ENCODE peak calls at places on chromosomes 16 and 17, in four cellular contexts. One of them, this sample, is unnamed.

GRCh38 chr17:13008461-13008860 is 9.4 kb downstream of the ELAC2 start:
- DNase-seq in DND-41: no peak
- DNase-seq in HL-60: no peak
- DNase-seq in mammary epithelial cell: no peak
- DNase-seq in this sample: no peak

GRCh38 chr17:43766413-43767052 is 7.9 kb upstream of the SOST start:
- DNase-seq in DND-41: peak; percentile 40
- DNase-seq in HL-60: no peak
- DNase-seq in mammary epithelial cell: no peak
- DNase-seq in this sample: peak; percentile 25

GRCh38 chr16:67426950-67427349 is 4.0 kb upstream of the HSD11B2 start:
- DNase-seq in DND-41: no peak
- DNase-seq in HL-60: no peak
- DNase-seq in mammary epithelial cell: no peak
- DNase-seq in this sample: no peak

GRCh38 chr17:37708008-37708615 is 36.7 kb downstream of the HNF1B start:
- DNase-seq in DND-41: no peak
- DNase-seq in HL-60: no peak
- DNase-seq in mammary epithelial cell: no peak
- DNase-seq in this sample: no peak

GRCh38 chr17:75909812-75910274 is 5.2 kb upstream of the MRPL38 start:
- DNase-seq in DND-41: peak; percentile 41
- DNase-seq in HL-60: no peak
- DNase-seq in mammary epithelial cell: peak; percentile 79
- DNase-seq in this sample: peak; percentile 48

GRCh38 chr16:2969545-2970521 is 685 bp downstream of the PAQR4 start:
- DNase-seq in DND-41: peak; percentile 88
- DNase-seq in HL-60: no peak
- DNase-seq in mammary epithelial cell: peak; percentile 73
- DNase-seq in this sample: peak; percentile 59

GRCh38 chr16:27839419-27839818 is 224.1 kb downstream of the GSG1L start:
- DNase-seq in DND-41: no peak
- DNase-seq in HL-60: no peak
- DNase-seq in mammary epithelial cell: peak; percentile 41
- DNase-seq in this sample: peak; percentile 18

GRCh38 chr16:88195911-88196465 is 186.8 kb upstream of the ZNF469 start:
- DNase-seq in DND-41: no peak
- DNase-seq in HL-60: no peak
- DNase-seq in mammary epithelial cell: no peak
- DNase-seq in this sample: no peak

GRCh38 chr17:40458001-40458791 is 14.9 kb downstream of the IGFBP4 start:
- DNase-seq in DND-41: no peak
- DNase-seq in HL-60: no peak
- DNase-seq in mammary epithelial cell: no peak
- DNase-seq in this sample: no peak

GRCh38 chr17:80261159-80261894 is 675 bp downstream of the RNF213 start:
- DNase-seq in DND-41: peak; percentile 89
- DNase-seq in HL-60: no peak
- DNase-seq in mammary epithelial cell: peak; percentile 57
- DNase-seq in this sample: peak; percentile 46

GRCh38 chr17:71966459-71967313 is 154.1 kb upstream of the SOX9 start:
- DNase-seq in DND-41: no peak
- DNase-seq in HL-60: no peak
- DNase-seq in mammary epithelial cell: no peak
- DNase-seq in this sample: no peak

GRCh38 chr17:1360975-1361374 is 39.0 kb downstream of the YWHAE start:
- DNase-seq in DND-41: no peak
- DNase-seq in HL-60: no peak
- DNase-seq in mammary epithelial cell: no peak
- DNase-seq in this sample: no peak

GRCh38 chr17:72710185-72710584 is 382.3 kb downstream of the SLC39A11 start:
- DNase-seq in DND-41: no peak
- DNase-seq in HL-60: no peak
- DNase-seq in mammary epithelial cell: peak; percentile 90
- DNase-seq in this sample: peak; percentile 96

GRCh38 chr17:29958947-29959657 is 17.7 kb downstream of the EFCAB5 start:
- DNase-seq in DND-41: no peak
- DNase-seq in HL-60: no peak
- DNase-seq in mammary epithelial cell: peak; percentile 80
- DNase-seq in this sample: peak; percentile 88

GRCh38 chr17:16938496-16939270 is 33.2 kb downstream of the TNFRSF13B start:
- DNase-seq in DND-41: peak; percentile 85
- DNase-seq in HL-60: no peak
- DNase-seq in mammary epithelial cell: no peak
- DNase-seq in this sample: no peak

GRCh38 chr17:78376161-78376560 is 2.3 kb upstream of the PGS1 start:
- DNase-seq in DND-41: no peak
- DNase-seq in HL-60: no peak
- DNase-seq in mammary epithelial cell: no peak
- DNase-seq in this sample: no peak

GRCh38 chr17:43661699-43662431 is at the start of gene MEOX1:
- DNase-seq in DND-41: no peak
- DNase-seq in HL-60: no peak
- DNase-seq in mammary epithelial cell: peak; percentile 69
- DNase-seq in this sample: peak; percentile 64

GRCh38 chr17:72343911-72344310 is 223.1 kb downstream of the SOX9 start:
- DNase-seq in DND-41: no peak
- DNase-seq in HL-60: no peak
- DNase-seq in mammary epithelial cell: no peak
- DNase-seq in this sample: no peak

GRCh38 chr16:52597073-52597771 is 50.3 kb upstream of the TOX3 start:
- DNase-seq in DND-41: no peak
- DNase-seq in HL-60: no peak
- DNase-seq in mammary epithelial cell: no peak
- DNase-seq in this sample: no peak

GRCh38 chr17:8881606-8882005 is 14.1 kb upstream of the PIK3R6 start:
- DNase-seq in DND-41: no peak
- DNase-seq in HL-60: no peak
- DNase-seq in mammary epithelial cell: no peak
- DNase-seq in this sample: no peak

GRCh38 chr17:66549312-66549705 is 246.9 kb downstream of the PRKCA start:
- DNase-seq in DND-41: no peak
- DNase-seq in HL-60: no peak
- DNase-seq in mammary epithelial cell: no peak
- DNase-seq in this sample: no peak

GRCh38 chr16:50121721-50122445 is 31.2 kb upstream of the TENT4B start:
- DNase-seq in DND-41: peak; percentile 31
- DNase-seq in HL-60: no peak
- DNase-seq in mammary epithelial cell: no peak
- DNase-seq in this sample: no peak

GRCh38 chr16:51374346-51374745 is 223.3 kb upstream of the SALL1 start:
- DNase-seq in DND-41: no peak
- DNase-seq in HL-60: no peak
- DNase-seq in mammary epithelial cell: peak; percentile 46
- DNase-seq in this sample: peak; percentile 22

GRCh38 chr17:74595037-74595436 is 3.0 kb upstream of the CD300LD start:
- DNase-seq in DND-41: no peak
- DNase-seq in HL-60: no peak
- DNase-seq in mammary epithelial cell: no peak
- DNase-seq in this sample: no peak

GRCh38 chr16:86038923-86039310 is 140.0 kb downstream of the IRF8 start:
- DNase-seq in DND-41: peak; percentile 12
- DNase-seq in HL-60: no peak
- DNase-seq in mammary epithelial cell: no peak
- DNase-seq in this sample: no peak

GRCh38 chr16:31507617-31507928 is 618 bp downstream of the RUSF1 start:
- DNase-seq in DND-41: no peak
- DNase-seq in HL-60: no peak
- DNase-seq in mammary epithelial cell: peak; percentile 11
- DNase-seq in this sample: no peak

GRCh38 chr17:55411463-55411855 is 10.2 kb downstream of the MMD start:
- DNase-seq in DND-41: no peak
- DNase-seq in HL-60: no peak
- DNase-seq in mammary epithelial cell: no peak
- DNase-seq in this sample: no peak

GRCh38 chr17:62692159-62692651 is 64.7 kb downstream of the MRC2 start:
- DNase-seq in DND-41: no peak
- DNase-seq in HL-60: no peak
- DNase-seq in mammary epithelial cell: no peak
- DNase-seq in this sample: no peak

GRCh38 chr16:1172651-1173050 is 19.7 kb downstream of the CACNA1H start:
- DNase-seq in DND-41: no peak
- DNase-seq in HL-60: no peak
- DNase-seq in mammary epithelial cell: no peak
- DNase-seq in this sample: no peak

GRCh38 chr16:1175566-1176279 is 22.8 kb downstream of the CACNA1H start:
- DNase-seq in DND-41: no peak
- DNase-seq in HL-60: no peak
- DNase-seq in mammary epithelial cell: no peak
- DNase-seq in this sample: no peak

GRCh38 chr16:1174477-1175357 is 21.8 kb downstream of the CACNA1H start:
- DNase-seq in DND-41: no peak
- DNase-seq in HL-60: no peak
- DNase-seq in mammary epithelial cell: no peak
- DNase-seq in this sample: no peak

GRCh38 chr16:1171854-1172428 is 19.0 kb downstream of the CACNA1H start:
- DNase-seq in DND-41: no peak
- DNase-seq in HL-60: no peak
- DNase-seq in mammary epithelial cell: no peak
- DNase-seq in this sample: no peak

GRCh38 chr16:1173778-1174451 is 21.0 kb downstream of the CACNA1H start:
- DNase-seq in DND-41: no peak
- DNase-seq in HL-60: no peak
- DNase-seq in mammary epithelial cell: no peak
- DNase-seq in this sample: no peak
- H3K27me3 ChIP-seq in DND-41: no peaks in the 10 kb centered on the region
- H3K27me3 ChIP-seq in HL-60: no peaks in the 10 kb centered on the region
- H3K27me3 ChIP-seq in mammary epithelial cell: peaks cover 9% of the 10 kb centered on the region
- H3K27me3 ChIP-seq in this sample: no peaks in the 10 kb centered on the region

GRCh38 chr17:2395258-2396170 is 5.3 kb downstream of the MNT start:
- DNase-seq in DND-41: no peak
- DNase-seq in HL-60: no peak
- DNase-seq in mammary epithelial cell: no peak
- DNase-seq in this sample: peak; percentile 21
- TF ChIP-seq CTCF in DND-41: no peak
- TF ChIP-seq CTCF in HL-60: no peak
- TF ChIP-seq CTCF in mammary epithelial cell: no peak
- TF ChIP-seq CTCF in this sample: peak; percentile 24

DNA sequence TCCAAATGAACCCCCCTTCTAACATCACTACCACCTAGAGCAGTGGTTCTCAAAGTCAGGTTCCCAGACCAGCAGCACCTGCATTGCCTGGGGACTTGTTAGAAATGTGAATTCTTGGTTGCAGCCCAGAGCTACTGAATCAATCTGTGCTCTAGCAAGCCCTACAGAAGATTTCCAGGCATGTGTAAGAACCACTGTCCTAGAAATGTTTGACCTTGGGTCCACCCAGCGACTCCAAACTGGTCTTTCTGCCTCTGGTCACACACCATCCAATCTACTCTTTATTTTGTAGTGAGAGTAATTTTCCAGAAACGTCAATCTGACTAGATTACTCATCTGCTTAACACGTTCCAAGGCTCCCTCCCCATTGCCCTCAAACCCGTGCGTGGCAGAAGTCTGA is 169.9 kb downstream of the HAPSTR1 start:
- DNase-seq in DND-41: no peak
- DNase-seq in HL-60: no peak
- DNase-seq in mammary epithelial cell: no peak
- DNase-seq in this sample: no peak
- H3K27me3 ChIP-seq in DND-41: peaks cover 5% of the 10 kb centered on the region
- H3K27me3 ChIP-seq in HL-60: no peaks in the 10 kb centered on the region
- H3K27me3 ChIP-seq in mammary epithelial cell: no peaks in the 10 kb centered on the region
- H3K27me3 ChIP-seq in this sample: no peaks in the 10 kb centered on the region

GRCh38 chr16:21100447-21100846 is 50.2 kb downstream of the DNAH3 start:
- DNase-seq in DND-41: no peak
- DNase-seq in HL-60: no peak
- DNase-seq in mammary epithelial cell: peak; percentile 48
- DNase-seq in this sample: peak; percentile 73

GRCh38 chr16:21104124-21104860 is 46.4 kb downstream of the DNAH3 start:
- DNase-seq in DND-41: no peak
- DNase-seq in HL-60: no peak
- DNase-seq in mammary epithelial cell: peak; percentile 42
- DNase-seq in this sample: no peak

GRCh38 chr16:21097151-21097550 is 53.5 kb downstream of the DNAH3 start:
- DNase-seq in DND-41: no peak
- DNase-seq in HL-60: no peak
- DNase-seq in mammary epithelial cell: peak; percentile 35
- DNase-seq in this sample: no peak

GRCh38 chr16:21101631-21102420 is 48.8 kb downstream of the DNAH3 start:
- DNase-seq in DND-41: peak; percentile 20
- DNase-seq in HL-60: no peak
- DNase-seq in mammary epithelial cell: no peak
- DNase-seq in this sample: no peak
- TF ChIP-seq CTCF in DND-41: peak; percentile 49
- TF ChIP-seq CTCF in HL-60: peak; percentile 34
- TF ChIP-seq CTCF in mammary epithelial cell: peak; percentile 5
- TF ChIP-seq CTCF in this sample: peak; percentile 60